ENCODE peak calls at places on chromosomes 16 and 17, in four cellular contexts. Z is H1, K is K562, A is HepG2. N is an unnamed sample.

GRCh38 chr17:38591759-38592241 is 14.0 kb downstream of the SRCIN1 start:
- DNase-seq in Z (no peak), K (no peak), A (no peak), N (no peak)

GRCh38 chr17:8041249-8041928 is 2.5 kb downstream of the ALOX15B start:
- DNase-seq in Z (no peak), K (peak; percentile 30), A (peak; percentile 49), N (no peak)

GRCh38 chr17:57943140-57943539 is 12.1 kb downstream of the CUEDC1 start:
- DNase-seq in Z (no peak), K (no peak), A (no peak), N (no peak)

GRCh38 chr16:52573365-52574104 is 26.6 kb upstream of the TOX3 start:
- DNase-seq in Z (no peak), K (no peak), A (peak; percentile 95), N (no peak)

GRCh38 chr17:45020354-45021138 is 30.9 kb downstream of the DCAKD start:
- DNase-seq in Z (peak; percentile 69), K (no peak), A (no peak), N (no peak)

GRCh38 chr17:4572131-4572530 is 11.8 kb upstream of the GGT6 start:
- DNase-seq in Z (no peak), K (no peak), A (no peak), N (no peak)

GRCh38 chr16:30094541-30095165 is 1.4 kb downstream of the YPEL3 start:
- DNase-seq in Z (no peak), K (no peak), A (no peak), N (no peak)

GRCh38 chr17:41496803-41497484 is 7.2 kb upstream of the KRT36 start:
- DNase-seq in Z (peak; percentile 84), K (peak; percentile 91), A (peak; percentile 86), N (peak; percentile 12)

GRCh38 chr16:77918792-77919707 is 103.3 kb upstream of the CLEC3A start:
- DNase-seq in Z (no peak), K (no peak), A (peak; percentile 24), N (no peak)

GRCh38 chr17:10730956-10731879 is 1.4 kb upstream of the TMEM220 start:
- DNase-seq in Z (peak; percentile 54), K (no peak), A (no peak), N (no peak)

GRCh38 chr17:79806863-79807720 is 10.2 kb upstream of the CBX8 start:
- DNase-seq in Z (no peak), K (no peak), A (no peak), N (no peak)

GRCh38 chr16:30417447-30418349 is 10.3 kb downstream of the ZNF771 start:
- DNase-seq in Z (peak; percentile 86), K (no peak), A (no peak), N (peak; percentile 84)

GRCh38 chr16:81625544-81626152 is 153.4 kb upstream of the PLCG2 start:
- DNase-seq in Z (no peak), K (peak; percentile 54), A (no peak), N (no peak)

GRCh38 chr17:521168-521525 is 168.5 kb upstream of the RPH3AL start:
- DNase-seq in Z (no peak), K (no peak), A (no peak), N (no peak)

GRCh38 chr17:75776399-75777242 is 8.0 kb upstream of the UNK start:
- DNase-seq in Z (no peak), K (no peak), A (no peak), N (no peak)

GRCh38 chr16:84603115-84603816 is 14.6 kb downstream of the COTL1 start:
- DNase-seq in Z (no peak), K (no peak), A (no peak), N (no peak)

GRCh38 chr17:46948544-46948943 is 25.6 kb downstream of the GOSR2 start:
- DNase-seq in Z (no peak), K (no peak), A (no peak), N (no peak)

GRCh38 chr17:41559548-41559947 is 12.3 kb downstream of the KRT9 start:
- DNase-seq in Z (no peak), K (no peak), A (no peak), N (no peak)

GRCh38 chr16:66604376-66605176 is at the start of gene CMTM3:
- DNase-seq in Z (peak; percentile 92), K (peak; percentile 97), A (peak; percentile 54), N (no peak)

GRCh38 chr16:53115773-53116172 is 61.0 kb downstream of the CHD9 start:
- DNase-seq in Z (no peak), K (no peak), A (no peak), N (no peak)

GRCh38 chr17:40461774-40462342 is 18.6 kb downstream of the IGFBP4 start:
- DNase-seq in Z (no peak), K (no peak), A (no peak), N (no peak)

GRCh38 chr17:55296171-55296695 is 31.5 kb downstream of the HLF start:
- DNase-seq in Z (no peak), K (no peak), A (no peak), N (no peak)

GRCh38 chr16:67190448-67191399 is 788 bp upstream of the EXOC3L1 start:
- DNase-seq in Z (no peak), K (no peak), A (no peak), N (no peak)

GRCh38 chr17:46029627-46030026 is 30.6 kb downstream of the STH start:
- DNase-seq in Z (no peak), K (no peak), A (no peak), N (no peak)

GRCh38 chr17:933168-934083 is 46.1 kb downstream of the NXN start:
- DNase-seq in Z (no peak), K (peak; percentile 20), A (peak; percentile 75), N (no peak)

GRCh38 chr16:17173134-17173729 is 297.5 kb downstream of the XYLT1 start:
- DNase-seq in Z (no peak), K (no peak), A (peak; percentile 24), N (no peak)

GRCh38 chr17:69909389-69909788 is 165.6 kb upstream of the KCNJ16 start:
- DNase-seq in Z (no peak), K (no peak), A (no peak), N (no peak)

GRCh38 chr16:83952587-83952939 is 477 bp upstream of the OSGIN1 start:
- DNase-seq in Z (no peak), K (no peak), A (no peak), N (no peak)

GRCh38 chr17:42329025-42329976 is 41.0 kb downstream of the STAT5A start:
- DNase-seq in Z (peak; percentile 74), K (no peak), A (no peak), N (no peak)

GRCh38 chr16:4257646-4258556 is 14.9 kb downstream of the TFAP4 start:
- DNase-seq in Z (no peak), K (no peak), A (no peak), N (no peak)

GRCh38 chr17:77563439-77564102 is 394.9 kb upstream of the TNRC6C start:
- DNase-seq in Z (no peak), K (no peak), A (no peak), N (no peak)

GRCh38 chr17:930258-930657 is 49.3 kb downstream of the NXN start:
- DNase-seq in Z (no peak), K (no peak), A (peak; percentile 98), N (no peak)

GRCh38 chr16:17474572-17474971 is 3.8 kb upstream of the XYLT1 start:
- DNase-seq in Z (no peak), K (no peak), A (no peak), N (no peak)

GRCh38 chr17:17411692-17412091 is 65.1 kb upstream of the MED9 start:
- DNase-seq in Z (no peak), K (no peak), A (no peak), N (no peak)

GRCh38 chr17:17412331-17412730 is 64.5 kb upstream of the MED9 start:
- DNase-seq in Z (no peak), K (no peak), A (no peak), N (no peak)

GRCh38 chr17:17406225-17406624 is 70.6 kb upstream of the MED9 start:
- DNase-seq in Z (no peak), K (no peak), A (peak; percentile 79), N (no peak)

GRCh38 chr17:17403899-17404576 is 72.8 kb upstream of the MED9 start:
- DNase-seq in Z (no peak), K (no peak), A (no peak), N (no peak)

DNA sequence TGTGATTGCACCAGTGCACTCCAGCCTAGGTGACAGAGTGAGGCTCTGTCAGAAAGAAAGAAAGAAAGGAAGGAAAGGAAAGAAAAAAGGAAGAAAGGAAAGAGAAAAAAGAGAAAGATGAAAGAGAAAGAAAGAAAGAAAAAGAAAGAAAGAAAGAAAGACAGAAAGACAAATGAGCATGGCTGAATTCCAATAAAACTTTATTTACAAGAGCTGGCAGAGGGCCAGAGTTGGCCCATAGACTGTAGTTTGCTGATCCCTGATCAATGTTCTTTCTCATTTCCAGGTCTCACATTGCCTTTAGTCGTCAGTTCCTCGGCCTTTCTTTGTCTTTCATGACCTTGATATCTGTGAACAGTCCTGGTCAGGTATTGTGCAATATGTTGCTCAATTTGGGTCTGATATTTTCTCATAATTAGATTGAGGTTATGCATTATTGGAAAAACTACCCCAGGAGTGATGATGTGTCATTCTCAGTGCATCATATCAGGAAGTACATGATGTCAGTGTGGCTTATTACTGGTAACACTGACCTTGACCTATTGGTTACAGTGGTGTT is 68.5 kb upstream of the MED9 start:
- DNase-seq in Z (no peak), K (no peak), A (peak; percentile 70), N (no peak)
- TF ChIP-seq BRCA1 in Z (no peak), K (no peak), A (no peak), N (no peak)

DNA sequence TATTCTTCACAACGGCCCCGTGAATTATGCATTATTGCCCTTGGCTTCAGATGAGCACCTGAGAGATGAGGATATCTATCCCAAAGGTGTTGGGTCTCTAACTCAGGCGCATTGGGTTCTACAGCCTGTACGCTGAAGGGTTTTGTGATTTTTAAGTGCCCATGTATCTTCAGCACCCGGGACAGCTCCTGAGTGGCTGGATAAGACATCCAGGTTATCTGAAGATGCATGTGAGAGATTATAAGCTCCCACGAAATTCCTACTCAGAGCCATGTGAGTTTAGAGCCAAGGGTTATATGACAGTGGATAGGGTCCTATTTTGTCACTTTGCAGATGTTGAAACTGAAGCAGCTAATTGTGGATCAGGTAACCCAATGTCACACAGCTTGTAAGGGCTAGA is 612.3 kb upstream of the EEF2KMT start:
- DNase-seq in Z (peak; percentile 72), K (no peak), A (no peak), N (no peak)
- TF ChIP-seq BRCA1 in Z (no peak), K (no peak), A (no peak), N (no peak)

DNA sequence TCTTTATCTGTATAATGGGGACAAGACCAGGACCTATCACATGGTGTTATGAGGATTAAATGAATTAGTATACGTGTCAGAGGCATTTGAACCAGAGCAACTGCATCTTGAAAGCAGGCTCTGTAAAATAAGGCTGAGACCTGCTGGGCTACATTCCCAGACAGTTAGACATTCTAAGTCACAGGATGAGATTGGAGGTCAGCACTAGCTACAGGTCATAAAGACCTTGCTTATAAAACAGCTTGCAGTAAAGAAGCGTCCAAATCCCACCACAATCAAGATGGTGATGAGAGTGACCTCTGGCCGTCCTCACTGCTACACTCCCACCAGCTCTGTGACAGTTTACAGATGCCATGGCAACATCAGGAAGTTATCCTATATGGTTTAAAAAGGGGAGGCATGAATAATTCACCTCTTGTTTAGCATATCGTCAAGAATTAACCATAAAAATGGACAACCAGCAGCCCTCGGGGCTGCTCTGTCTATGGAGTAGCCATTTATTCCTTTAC is 71.8 kb downstream of the IRF8 start:
- DNase-seq in Z (no peak), K (no peak), A (no peak), N (no peak)
- TF ChIP-seq BRCA1 in Z (no peak), K (no peak), A (no peak), N (no peak)

DNA sequence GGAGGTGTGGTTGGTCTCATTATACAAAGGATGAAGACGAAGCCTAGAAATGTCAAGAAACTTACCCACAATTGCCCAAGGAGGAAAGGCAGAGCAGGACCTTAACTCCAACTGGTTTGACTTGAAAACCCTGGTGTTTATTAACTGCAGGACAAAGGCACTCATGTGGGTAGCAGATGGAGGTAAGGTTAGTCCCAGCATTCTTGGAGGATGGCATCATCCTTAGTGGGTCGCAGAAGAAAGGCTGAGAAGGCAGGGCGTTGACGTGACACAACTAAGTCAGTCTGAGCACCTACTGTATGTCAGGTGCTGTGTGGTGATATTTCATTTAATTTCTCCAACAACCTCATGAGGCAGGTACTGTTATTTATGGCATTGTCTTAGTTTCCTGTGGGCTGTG is 101.3 kb downstream of the HAPSTR1 start:
- DNase-seq in Z (no peak), K (no peak), A (no peak), N (no peak)
- TF ChIP-seq BRCA1 in Z (no peak), K (no peak), A (no peak), N (no peak)

N was measured in GM12878.